ENCODE peak calls at places on chromosomes 7 and 10, in eight cellular contexts. U is globus pallidus; O is coronary artery; S is A549; C is GM06990; Q is stimulated activated CD4-positive, alpha-beta T cell treated with anti-CD3 and anti-CD28 coated beads, Interleukin-2, amount 100 ng/mL, for 48 hours; W is NCI-H1105; Z is iPS DF 6.9. H is an unnamed sample.

GRCh38 chr7:17774248-17774647 is 166.0 kb downstream of the SNX13 start:
- DNase-seq in Z (no peak), C (no peak), O (no peak), U (no peak), S (no peak), W (no peak), Q (no peak), H (no peak)

GRCh38 chr7:98828368-98828767 is 41.4 kb downstream of the TMEM130 start:
- DNase-seq in U (no peak), Z (no peak), S (no peak), Q (no peak), O (no peak), C (no peak), W (no peak), H (no peak)

GRCh38 chr10:70232155-70232858 is 922 bp downstream of the PPA1 start:
- DNase-seq in Q (peak; percentile 27), Z (no peak), W (peak; percentile 26), O (no peak), S (peak; percentile 36), U (no peak), C (peak; percentile 44), H (peak; percentile 52)

GRCh38 chr7:3065724-3066143 is 22.1 kb upstream of the CARD11 start:
- DNase-seq in C (no peak), U (peak; percentile 6), O (no peak), Z (peak; percentile 85), S (peak; percentile 44), W (peak; percentile 2), Q (peak; percentile 70), H (peak; percentile 89)

GRCh38 chr7:1288996-1289551 is 56.4 kb downstream of the UNCX start:
- DNase-seq in U (no peak), Z (no peak), C (no peak), S (no peak), O (no peak), W (no peak), Q (no peak), H (no peak)

GRCh38 chr10:60413306-60414012 is 23.8 kb upstream of the ANK3 start:
- DNase-seq in U (no peak), O (no peak), C (no peak), Z (no peak), W (no peak), Q (no peak), S (no peak), H (no peak)

GRCh38 chr7:28575241-28575643 is 162.9 kb downstream of the CREB5 start:
- DNase-seq in Q (no peak), W (no peak), C (no peak), U (no peak), S (no peak), Z (no peak), O (no peak), H (no peak)

GRCh38 chr7:26061340-26062239 is 90.4 kb upstream of the NFE2L3 start:
- DNase-seq in C (peak; percentile 18), O (no peak), Z (peak; percentile 60), S (peak; percentile 68), W (peak; percentile 85), Q (peak; percentile 69), U (peak; percentile 11), H (peak; percentile 53)

GRCh38 chr10:47031953-47032465 is 120.8 kb downstream of the PTPN20 start:
- DNase-seq in S (no peak), W (no peak), O (no peak), Q (no peak), Z (no peak), U (no peak), C (no peak), H (no peak)

GRCh38 chr7:30658471-30659074 is 23.7 kb downstream of the CRHR2 start:
- DNase-seq in O (no peak), U (no peak), S (no peak), Q (no peak), Z (no peak), W (no peak), C (no peak), H (no peak)

GRCh38 chr7:143018931-143019330 is 8.0 kb downstream of the OR9A2 start:
- DNase-seq in C (no peak), Q (no peak), O (no peak), W (no peak), U (no peak), Z (no peak), S (no peak), H (no peak)

GRCh38 chr10:69874464-69874863 is 72.8 kb downstream of the COL13A1 start:
- DNase-seq in O (no peak), C (no peak), Q (no peak), U (no peak), S (peak; percentile 69), W (no peak), Z (no peak), H (no peak)

GRCh38 chr7:135308583-135309327 is 75.1 kb downstream of the STRA8 start:
- DNase-seq in W (no peak), S (no peak), C (no peak), Z (no peak), O (no peak), U (no peak), Q (no peak), H (no peak)

GRCh38 chr10:55146032-55146431 is 345.0 kb upstream of the PCDH15 start:
- DNase-seq in S (no peak), Q (no peak), O (no peak), W (no peak), U (no peak), Z (no peak), C (no peak), H (no peak)

GRCh38 chr10:133013478-133013877 is 71.1 kb upstream of the CFAP46 start:
- DNase-seq in C (no peak), S (no peak), Q (no peak), W (no peak), O (no peak), U (peak; percentile 10), Z (no peak), H (no peak)

GRCh38 chr10:7795605-7796004 is 7.6 kb downstream of the ATP5F1C start:
- DNase-seq in Q (no peak), C (no peak), O (no peak), W (no peak), Z (no peak), S (no peak), U (no peak), H (no peak)

GRCh38 chr7:151761256-151761655 is 115.7 kb downstream of the PRKAG2 start:
- DNase-seq in Q (no peak), S (no peak), Z (no peak), U (no peak), W (no peak), O (no peak), C (no peak), H (no peak)

GRCh38 chr7:1358376-1359050 is 100.8 kb downstream of the MICALL2 start:
- DNase-seq in U (no peak), Q (no peak), Z (no peak), S (no peak), W (no peak), C (no peak), O (no peak), H (no peak)

GRCh38 chr10:74542077-74542476 is 284.3 kb upstream of the KAT6B start:
- DNase-seq in S (no peak), O (no peak), U (no peak), Z (no peak), Q (no peak), C (no peak), W (no peak), H (no peak)

GRCh38 chr7:92421676-92422435 is 25.4 kb upstream of the GATAD1 start:
- DNase-seq in U (no peak), W (peak; percentile 30), Z (no peak), O (no peak), C (no peak), S (no peak), Q (no peak), H (no peak)

GRCh38 chr10:22693371-22693784 is 21.0 kb downstream of the PIP4K2A start:
- DNase-seq in Z (no peak), C (peak; percentile 70), O (no peak), W (no peak), U (no peak), Q (no peak), S (no peak), H (no peak)

GRCh38 chr7:6306471-6306870 is 34.0 kb upstream of the CYTH3 start:
- DNase-seq in Q (no peak), Z (no peak), C (no peak), S (peak; percentile 72), U (no peak), W (no peak), O (no peak), H (no peak)

GRCh38 chr10:32367793-32368453 is 21.0 kb upstream of the EPC1 start:
- DNase-seq in O (no peak), C (no peak), U (peak; percentile 81), W (no peak), Z (no peak), S (no peak), Q (peak; percentile 68), H (no peak)

GRCh38 chr7:128361463-128362441 is at the start of gene PRRT4:
- DNase-seq in U (peak; percentile 18), O (no peak), Q (no peak), W (peak; percentile 48), C (no peak), Z (no peak), S (peak; percentile 63), H (no peak)

GRCh38 chr10:128850647-128851046 is 616.4 kb upstream of the MGMT start:
- DNase-seq in W (no peak), U (no peak), S (no peak), C (no peak), O (no peak), Z (no peak), Q (no peak), H (no peak)

GRCh38 chr10:76049581-76050290 is 618.3 kb downstream of the LRMDA start:
- DNase-seq in O (no peak), Z (no peak), U (no peak), C (no peak), Q (no peak), W (no peak), S (no peak), H (no peak)

GRCh38 chr10:113062977-113063967 is 113.2 kb downstream of the TCF7L2 start:
- DNase-seq in C (no peak), O (no peak), W (no peak), Q (no peak), U (no peak), S (no peak), Z (no peak), H (no peak)

GRCh38 chr7:33678675-33679335 is 226.5 kb upstream of the BMPER start:
- DNase-seq in O (no peak), S (no peak), C (no peak), U (no peak), W (no peak), Q (no peak), Z (no peak), H (no peak)

GRCh38 chr10:114543456-114543855 is 114.6 kb downstream of the ABLIM1 start:
- DNase-seq in O (no peak), U (no peak), Q (no peak), W (no peak), S (no peak), C (no peak), Z (no peak), H (no peak)

GRCh38 chr7:53094827-53095226 is 59.4 kb downstream of the POM121L12 start:
- DNase-seq in C (no peak), Z (no peak), S (no peak), O (no peak), Q (no peak), W (no peak), U (no peak), H (no peak)

GRCh38 chr10:7339503-7339902 is 71.3 kb downstream of the SFMBT2 start:
- DNase-seq in O (no peak), S (no peak), C (no peak), U (no peak), Q (no peak), W (no peak), Z (no peak), H (no peak)

H was measured in H1.